ENCODE peak calls at places on chromosomes 7 and 10, in five cellular contexts. One of them, this sample, is unnamed.
A peak's percentile ranks its signal among the peaks of the same experiment; 100 is the strongest.

GRCh38 chr7:133310232-133310852 is 57.5 kb downstream of the EXOC4 start:
- DNase-seq in endodermal cell: no peak
- DNase-seq in cardiac fibroblast: peak; percentile 58
- DNase-seq in fibroblast of villous mesenchyme: peak; percentile 30
- DNase-seq in WERI-Rb-1: no peak
- DNase-seq in this sample: peak; percentile 60

GRCh38 chr7:139294951-139295555 is 46.1 kb upstream of the FMC1 start:
- DNase-seq in endodermal cell: no peak
- DNase-seq in cardiac fibroblast: no peak
- DNase-seq in fibroblast of villous mesenchyme: no peak
- DNase-seq in WERI-Rb-1: peak; percentile 16
- DNase-seq in this sample: no peak

GRCh38 chr10:96958071-96958470 is 126.0 kb downstream of the LCOR start:
- DNase-seq in endodermal cell: no peak
- DNase-seq in cardiac fibroblast: no peak
- DNase-seq in fibroblast of villous mesenchyme: no peak
- DNase-seq in WERI-Rb-1: no peak
- DNase-seq in this sample: no peak

GRCh38 chr7:116802784-116803183 is 59.6 kb upstream of the CAPZA2 start:
- DNase-seq in endodermal cell: peak; percentile 57
- DNase-seq in cardiac fibroblast: peak; percentile 67
- DNase-seq in fibroblast of villous mesenchyme: peak; percentile 69
- DNase-seq in WERI-Rb-1: peak; percentile 24
- DNase-seq in this sample: peak; percentile 74

GRCh38 chr7:1936531-1937251 is 266.6 kb downstream of the ELFN1 start:
- DNase-seq in endodermal cell: no peak
- DNase-seq in cardiac fibroblast: no peak
- DNase-seq in fibroblast of villous mesenchyme: no peak
- DNase-seq in WERI-Rb-1: no peak
- DNase-seq in this sample: no peak

GRCh38 chr10:94194256-94194655 is 168.5 kb downstream of the NOC3L start:
- DNase-seq in endodermal cell: no peak
- DNase-seq in cardiac fibroblast: peak; percentile 39
- DNase-seq in fibroblast of villous mesenchyme: no peak
- DNase-seq in WERI-Rb-1: no peak
- DNase-seq in this sample: peak; percentile 42

GRCh38 chr7:116786791-116787443 is 75.5 kb upstream of the CAPZA2 start:
- DNase-seq in endodermal cell: peak; percentile 67
- DNase-seq in cardiac fibroblast: peak; percentile 39
- DNase-seq in fibroblast of villous mesenchyme: peak; percentile 40
- DNase-seq in WERI-Rb-1: peak; percentile 21
- DNase-seq in this sample: peak; percentile 56

GRCh38 chr10:127040756-127041155 is 135.5 kb downstream of the DOCK1 start:
- DNase-seq in endodermal cell: no peak
- DNase-seq in cardiac fibroblast: no peak
- DNase-seq in fibroblast of villous mesenchyme: peak; percentile 35
- DNase-seq in WERI-Rb-1: no peak
- DNase-seq in this sample: no peak

GRCh38 chr7:151233804-151234203 is 1.5 kb downstream of the CHPF2 start:
- DNase-seq in endodermal cell: no peak
- DNase-seq in cardiac fibroblast: no peak
- DNase-seq in fibroblast of villous mesenchyme: no peak
- DNase-seq in WERI-Rb-1: no peak
- DNase-seq in this sample: no peak

GRCh38 chr7:40765633-40766032 is 630.8 kb downstream of the SUGCT start:
- DNase-seq in endodermal cell: no peak
- DNase-seq in cardiac fibroblast: no peak
- DNase-seq in fibroblast of villous mesenchyme: no peak
- DNase-seq in WERI-Rb-1: no peak
- DNase-seq in this sample: no peak

GRCh38 chr10:30591249-30591670 is 38.3 kb downstream of the LYZL2 start:
- DNase-seq in endodermal cell: peak; percentile 83
- DNase-seq in cardiac fibroblast: peak; percentile 73
- DNase-seq in fibroblast of villous mesenchyme: peak; percentile 64
- DNase-seq in WERI-Rb-1: no peak
- DNase-seq in this sample: peak; percentile 72

GRCh38 chr7:103658055-103659010 is 212.3 kb upstream of the SLC26A5 start:
- DNase-seq in endodermal cell: no peak
- DNase-seq in cardiac fibroblast: no peak
- DNase-seq in fibroblast of villous mesenchyme: no peak
- DNase-seq in WERI-Rb-1: no peak
- DNase-seq in this sample: no peak

GRCh38 chr10:5890519-5890878 is 456 bp downstream of the FBH1 start:
- DNase-seq in endodermal cell: peak; percentile 67
- DNase-seq in cardiac fibroblast: no peak
- DNase-seq in fibroblast of villous mesenchyme: peak; percentile 21
- DNase-seq in WERI-Rb-1: peak; percentile 9
- DNase-seq in this sample: peak; percentile 16

GRCh38 chr10:84825330-84825729 is 496.9 kb downstream of the CCSER2 start:
- DNase-seq in endodermal cell: peak; percentile 67
- DNase-seq in cardiac fibroblast: peak; percentile 41
- DNase-seq in fibroblast of villous mesenchyme: peak; percentile 2
- DNase-seq in WERI-Rb-1: peak; percentile 77
- DNase-seq in this sample: peak; percentile 10

GRCh38 chr7:121026159-121026558 is 37.6 kb downstream of the CPED1 start:
- DNase-seq in endodermal cell: no peak
- DNase-seq in cardiac fibroblast: no peak
- DNase-seq in fibroblast of villous mesenchyme: no peak
- DNase-seq in WERI-Rb-1: no peak
- DNase-seq in this sample: no peak

GRCh38 chr7:47449810-47450586 is 131.9 kb downstream of the TNS3 start:
- DNase-seq in endodermal cell: no peak
- DNase-seq in cardiac fibroblast: peak; percentile 71
- DNase-seq in fibroblast of villous mesenchyme: peak; percentile 95
- DNase-seq in WERI-Rb-1: no peak
- DNase-seq in this sample: no peak

GRCh38 chr10:122112021-122112616 is 123.2 kb downstream of the TACC2 start:
- DNase-seq in endodermal cell: no peak
- DNase-seq in cardiac fibroblast: peak; percentile 32
- DNase-seq in fibroblast of villous mesenchyme: peak; percentile 50
- DNase-seq in WERI-Rb-1: no peak
- DNase-seq in this sample: peak; percentile 48

GRCh38 chr7:85068796-85069195 is 118.1 kb downstream of the SEMA3D start:
- DNase-seq in endodermal cell: no peak
- DNase-seq in cardiac fibroblast: peak; percentile 68
- DNase-seq in fibroblast of villous mesenchyme: peak; percentile 45
- DNase-seq in WERI-Rb-1: no peak
- DNase-seq in this sample: peak; percentile 85

GRCh38 chr10:22436893-22437619 is 91.8 kb downstream of the SPAG6 start:
- DNase-seq in endodermal cell: peak; percentile 95
- DNase-seq in cardiac fibroblast: peak; percentile 96
- DNase-seq in fibroblast of villous mesenchyme: peak; percentile 89
- DNase-seq in WERI-Rb-1: no peak
- DNase-seq in this sample: peak; percentile 93

GRCh38 chr7:46160861-46161260 is 239.8 kb upstream of the IGFBP3 start:
- DNase-seq in endodermal cell: no peak
- DNase-seq in cardiac fibroblast: no peak
- DNase-seq in fibroblast of villous mesenchyme: no peak
- DNase-seq in WERI-Rb-1: no peak
- DNase-seq in this sample: no peak

GRCh38 chr10:62076872-62077271 is 175.4 kb downstream of the ARID5B start:
- DNase-seq in endodermal cell: no peak
- DNase-seq in cardiac fibroblast: peak; percentile 31
- DNase-seq in fibroblast of villous mesenchyme: no peak
- DNase-seq in WERI-Rb-1: no peak
- DNase-seq in this sample: peak; percentile 58

GRCh38 chr10:104580321-104580720 is 60.8 kb upstream of the SORCS3 start:
- DNase-seq in endodermal cell: no peak
- DNase-seq in cardiac fibroblast: peak; percentile 28
- DNase-seq in fibroblast of villous mesenchyme: peak; percentile 2
- DNase-seq in WERI-Rb-1: peak; percentile 25
- DNase-seq in this sample: peak; percentile 50

GRCh38 chr10:124308811-124309210 is 109.9 kb downstream of the OAT start:
- DNase-seq in endodermal cell: peak; percentile 41
- DNase-seq in cardiac fibroblast: no peak
- DNase-seq in fibroblast of villous mesenchyme: no peak
- DNase-seq in WERI-Rb-1: no peak
- DNase-seq in this sample: no peak

GRCh38 chr7:28395806-28396205 is 16.5 kb upstream of the CREB5 start:
- DNase-seq in endodermal cell: no peak
- DNase-seq in cardiac fibroblast: peak; percentile 50
- DNase-seq in fibroblast of villous mesenchyme: no peak
- DNase-seq in WERI-Rb-1: no peak
- DNase-seq in this sample: peak; percentile 23

GRCh38 chr7:151088019-151088855 is 2.0 kb downstream of the AGAP3 start:
- DNase-seq in endodermal cell: no peak
- DNase-seq in cardiac fibroblast: peak; percentile 15
- DNase-seq in fibroblast of villous mesenchyme: peak; percentile 40
- DNase-seq in WERI-Rb-1: no peak
- DNase-seq in this sample: no peak

GRCh38 chr10:113122947-113123346 is 172.9 kb downstream of the TCF7L2 start:
- DNase-seq in endodermal cell: no peak
- DNase-seq in cardiac fibroblast: no peak
- DNase-seq in fibroblast of villous mesenchyme: no peak
- DNase-seq in WERI-Rb-1: no peak
- DNase-seq in this sample: no peak

GRCh38 chr7:105849122-105849855 is 27.1 kb downstream of the ATXN7L1 start:
- DNase-seq in endodermal cell: peak; percentile 92
- DNase-seq in cardiac fibroblast: no peak
- DNase-seq in fibroblast of villous mesenchyme: peak; percentile 33
- DNase-seq in WERI-Rb-1: no peak
- DNase-seq in this sample: peak; percentile 32

GRCh38 chr10:108360187-108360586 is 1195.7 kb upstream of the SORCS1 start:
- DNase-seq in endodermal cell: no peak
- DNase-seq in cardiac fibroblast: no peak
- DNase-seq in fibroblast of villous mesenchyme: peak; percentile 12
- DNase-seq in WERI-Rb-1: no peak
- DNase-seq in this sample: no peak

GRCh38 chr10:108362306-108362705 is 1197.8 kb upstream of the SORCS1 start:
- DNase-seq in endodermal cell: no peak
- DNase-seq in cardiac fibroblast: no peak
- DNase-seq in fibroblast of villous mesenchyme: no peak
- DNase-seq in WERI-Rb-1: no peak
- DNase-seq in this sample: no peak

GRCh38 chr10:108363566-108363965 is 1199.1 kb upstream of the SORCS1 start:
- DNase-seq in endodermal cell: no peak
- DNase-seq in cardiac fibroblast: no peak
- DNase-seq in fibroblast of villous mesenchyme: no peak
- DNase-seq in WERI-Rb-1: no peak
- DNase-seq in this sample: no peak

GRCh38 chr10:108362956-108363355 is 1198.5 kb upstream of the SORCS1 start:
- DNase-seq in endodermal cell: no peak
- DNase-seq in cardiac fibroblast: no peak
- DNase-seq in fibroblast of villous mesenchyme: no peak
- DNase-seq in WERI-Rb-1: no peak
- DNase-seq in this sample: no peak

DNA sequence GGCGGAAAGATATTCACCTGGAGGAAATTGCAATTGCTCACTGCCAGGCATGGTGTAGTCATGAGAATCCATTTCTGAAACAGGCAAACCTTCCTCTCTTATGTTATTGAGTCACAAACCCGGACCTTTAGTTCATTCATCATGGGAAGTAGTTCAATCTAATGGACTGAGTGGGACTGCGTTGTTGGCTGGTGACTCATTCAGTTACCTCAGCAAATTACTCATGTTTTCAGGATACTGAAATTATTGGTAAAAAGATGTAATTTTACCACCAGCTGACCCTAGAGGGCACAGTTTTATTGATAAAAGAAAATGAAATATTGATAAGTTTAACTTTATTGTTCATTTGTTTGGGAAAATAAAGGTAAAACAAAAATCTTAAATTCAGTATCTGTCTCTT is 1194.4 kb upstream of the SORCS1 start:
- DNase-seq in endodermal cell: no peak
- DNase-seq in cardiac fibroblast: peak; percentile 70
- DNase-seq in fibroblast of villous mesenchyme: peak; percentile 71
- DNase-seq in WERI-Rb-1: no peak
- DNase-seq in this sample: peak; percentile 86
- TF ChIP-seq CTCF in endodermal cell: no peak
- TF ChIP-seq CTCF in cardiac fibroblast: no peak
- TF ChIP-seq CTCF in fibroblast of villous mesenchyme: no peak
- TF ChIP-seq CTCF in WERI-Rb-1: no peak
- TF ChIP-seq CTCF in this sample: peak; percentile 9

GRCh38 chr10:43407148-43407575 is 1.8 kb downstream of the HNRNPF start:
- DNase-seq in endodermal cell: peak; percentile 66
- DNase-seq in cardiac fibroblast: peak; percentile 58
- DNase-seq in fibroblast of villous mesenchyme: peak; percentile 63
- DNase-seq in WERI-Rb-1: peak; percentile 32
- DNase-seq in this sample: peak; percentile 38

GRCh38 chr10:43409385-43410109 is 561 bp upstream of the HNRNPF start:
- DNase-seq in endodermal cell: no peak
- DNase-seq in cardiac fibroblast: no peak
- DNase-seq in fibroblast of villous mesenchyme: no peak
- DNase-seq in WERI-Rb-1: no peak
- DNase-seq in this sample: no peak

GRCh38 chr10:43408710-43409384 is at the start of gene HNRNPF:
- DNase-seq in endodermal cell: peak; percentile 98
- DNase-seq in cardiac fibroblast: peak; percentile 98
- DNase-seq in fibroblast of villous mesenchyme: peak; percentile 97
- DNase-seq in WERI-Rb-1: peak; percentile 94
- DNase-seq in this sample: peak; percentile 97

GRCh38 chr10:43408331-43408709 is 666 bp downstream of the HNRNPF start:
- DNase-seq in endodermal cell: no peak
- DNase-seq in cardiac fibroblast: no peak
- DNase-seq in fibroblast of villous mesenchyme: no peak
- DNase-seq in WERI-Rb-1: no peak
- DNase-seq in this sample: no peak

GRCh38 chr10:43407576-43408330 is 1.2 kb downstream of the HNRNPF start:
- DNase-seq in endodermal cell: peak; percentile 89
- DNase-seq in cardiac fibroblast: peak; percentile 95
- DNase-seq in fibroblast of villous mesenchyme: peak; percentile 95
- DNase-seq in WERI-Rb-1: peak; percentile 80
- DNase-seq in this sample: peak; percentile 94
- TF ChIP-seq CTCF in endodermal cell: peak; percentile 72
- TF ChIP-seq CTCF in cardiac fibroblast: peak; percentile 67
- TF ChIP-seq CTCF in fibroblast of villous mesenchyme: peak; percentile 58
- TF ChIP-seq CTCF in WERI-Rb-1: peak; percentile 56
- TF ChIP-seq CTCF in this sample: peak; percentile 44

GRCh38 chr10:20573924-20574323 is 323.2 kb downstream of the NEBL start:
- DNase-seq in endodermal cell: no peak
- DNase-seq in cardiac fibroblast: no peak
- DNase-seq in fibroblast of villous mesenchyme: no peak
- DNase-seq in WERI-Rb-1: no peak
- DNase-seq in this sample: no peak
- TF ChIP-seq CTCF in endodermal cell: no peak
- TF ChIP-seq CTCF in cardiac fibroblast: no peak
- TF ChIP-seq CTCF in fibroblast of villous mesenchyme: no peak
- TF ChIP-seq CTCF in WERI-Rb-1: no peak
- TF ChIP-seq CTCF in this sample: no peak

GRCh38 chr10:129335942-129336341 is 131.1 kb upstream of the MGMT start:
- DNase-seq in endodermal cell: no peak
- DNase-seq in cardiac fibroblast: no peak
- DNase-seq in fibroblast of villous mesenchyme: no peak
- DNase-seq in WERI-Rb-1: no peak
- DNase-seq in this sample: no peak

GRCh38 chr10:129329375-129330040 is 137.5 kb upstream of the MGMT start:
- DNase-seq in endodermal cell: no peak
- DNase-seq in cardiac fibroblast: no peak
- DNase-seq in fibroblast of villous mesenchyme: no peak
- DNase-seq in WERI-Rb-1: peak; percentile 17
- DNase-seq in this sample: no peak

GRCh38 chr10:129334326-129334725 is 132.7 kb upstream of the MGMT start:
- DNase-seq in endodermal cell: no peak
- DNase-seq in cardiac fibroblast: no peak
- DNase-seq in fibroblast of villous mesenchyme: no peak
- DNase-seq in WERI-Rb-1: no peak
- DNase-seq in this sample: no peak

GRCh38 chr10:129335396-129335795 is 131.6 kb upstream of the MGMT start:
- DNase-seq in endodermal cell: no peak
- DNase-seq in cardiac fibroblast: no peak
- DNase-seq in fibroblast of villous mesenchyme: no peak
- DNase-seq in WERI-Rb-1: no peak
- DNase-seq in this sample: no peak

GRCh38 chr10:129332476-129332875 is 134.6 kb upstream of the MGMT start:
- DNase-seq in endodermal cell: peak; percentile 89
- DNase-seq in cardiac fibroblast: peak; percentile 57
- DNase-seq in fibroblast of villous mesenchyme: no peak
- DNase-seq in WERI-Rb-1: peak; percentile 67
- DNase-seq in this sample: peak; percentile 30
- TF ChIP-seq CTCF in endodermal cell: peak; percentile 85
- TF ChIP-seq CTCF in cardiac fibroblast: no peak
- TF ChIP-seq CTCF in fibroblast of villous mesenchyme: peak; percentile 40
- TF ChIP-seq CTCF in WERI-Rb-1: peak; percentile 73
- TF ChIP-seq CTCF in this sample: peak; percentile 36

This sample was measured in fibroblast of pulmonary artery.